ENCODE peak calls at places on chromosome 14, in four cellular contexts. A is body of pancreas, J is upper lobe of left lung, I is A549. S is an unnamed sample.

GRCh38 chr14:20873370-20874177 is 17.6 kb upstream of the RNASE3 start:
- DNase-seq in A (peak), J (peak), I (peak), S (peak)

GRCh38 chr14:97838986-97839385 is 1041.8 kb downstream of the VRK1 start:
- DNase-seq in A (no peak), J (no peak), I (no peak), S (no peak)

GRCh38 chr14:36129181-36129580 is 47.3 kb downstream of the PTCSC3 start:
- DNase-seq in A (no peak), J (no peak), I (no peak), S (no peak)

GRCh38 chr14:61321385-61322010 is at the start of gene PRKCH:
- DNase-seq in A (peak), J (peak), I (peak), S (peak)

GRCh38 chr14:78401866-78402265 is 231.7 kb downstream of the NRXN3 start:
- DNase-seq in A (no peak), J (no peak), I (no peak), S (no peak)

GRCh38 chr14:78202976-78203375 is 32.8 kb downstream of the NRXN3 start:
- DNase-seq in A (no peak), J (no peak), I (no peak), S (no peak)

GRCh38 chr14:102848830-102849521 is 71.7 kb downstream of the TRAF3 start:
- DNase-seq in A (no peak), J (no peak), I (no peak), S (no peak)

GRCh38 chr14:35403397-35404245 is 928 bp downstream of the NFKBIA start:
- DNase-seq in A (peak), J (peak), I (peak), S (peak)

GRCh38 chr14:104262515-104263514 is 124.4 kb downstream of the KIF26A start:
- DNase-seq in A (peak), J (peak), I (no peak), S (no peak)

GRCh38 chr14:43535231-43535838 is 971.7 kb downstream of the FSCB start:
- DNase-seq in A (no peak), J (no peak), I (no peak), S (no peak)

GRCh38 chr14:37709419-37710195 is 114.2 kb downstream of the TTC6 start:
- DNase-seq in A (no peak), J (no peak), I (no peak), S (no peak)

GRCh38 chr14:105852378-105853088 is 326.1 kb downstream of the TMEM121 start:
- DNase-seq in A (peak), J (no peak), I (no peak), S (no peak)

GRCh38 chr14:105849933-105850626 is 323.7 kb downstream of the TMEM121 start:
- DNase-seq in A (peak), J (peak), I (no peak), S (no peak)

GRCh38 chr14:105851716-105852377 is 325.5 kb downstream of the TMEM121 start:
- DNase-seq in A (peak), J (peak), I (no peak), S (no peak)

GRCh38 chr14:105853089-105853906 is 326.9 kb downstream of the TMEM121 start:
- DNase-seq in A (peak), J (peak), I (no peak), S (no peak)

DNA sequence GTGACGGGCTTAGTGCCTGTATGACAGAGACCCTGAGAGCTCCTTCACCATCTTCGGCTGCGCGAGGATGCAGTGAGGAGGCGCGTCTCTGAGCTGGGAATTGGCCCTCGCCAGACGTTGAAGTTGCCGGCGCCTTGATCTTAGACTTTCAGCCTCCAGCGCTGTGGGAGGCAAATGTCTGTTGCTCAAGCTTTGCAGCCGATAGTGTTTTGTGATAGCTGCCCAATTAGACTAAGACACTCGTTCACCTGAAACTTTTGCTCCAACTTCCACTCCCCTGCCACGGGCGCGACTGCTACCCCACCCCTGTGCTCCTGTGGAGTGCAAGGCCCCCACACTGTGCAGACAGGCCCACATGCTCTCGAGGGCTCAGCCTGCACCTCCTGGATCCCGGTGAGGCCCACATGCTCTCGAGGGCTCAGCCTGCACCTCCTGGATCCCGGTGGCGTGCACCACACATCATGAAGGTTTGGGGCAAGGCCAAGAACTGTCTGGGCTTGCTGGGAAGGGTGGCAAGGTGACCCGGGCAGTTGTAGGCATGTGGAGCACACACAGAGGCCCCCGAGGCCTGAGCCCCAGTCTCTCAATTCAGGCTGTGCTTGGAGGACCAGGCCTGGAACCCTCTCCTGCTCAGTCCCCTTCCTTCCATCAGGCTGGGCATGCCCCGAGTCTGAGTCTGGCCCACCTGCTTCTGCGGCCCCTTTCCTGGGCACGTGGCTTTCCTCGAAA is 324.6 kb downstream of the TMEM121 start:
- DNase-seq in A (no peak), J (peak), I (no peak), S (no peak)
- TF ChIP-seq POLR2A in A (no peak), J (no peak), I (no peak), S (no peak)

GRCh38 chr14:75281691-75282000 is 3.0 kb downstream of the FOS start:
- DNase-seq in A (no peak), J (no peak), I (no peak), S (no peak)

GRCh38 chr14:75283884-75284563 is 5.4 kb downstream of the FOS start:
- DNase-seq in A (peak), J (peak), I (no peak), S (peak)

GRCh38 chr14:75282166-75282547 is 3.5 kb downstream of the FOS start:
- DNase-seq in A (no peak), J (no peak), I (no peak), S (peak)

GRCh38 chr14:75285331-75285730 is 6.7 kb downstream of the FOS start:
- DNase-seq in A (no peak), J (no peak), I (no peak), S (no peak)

DNA sequence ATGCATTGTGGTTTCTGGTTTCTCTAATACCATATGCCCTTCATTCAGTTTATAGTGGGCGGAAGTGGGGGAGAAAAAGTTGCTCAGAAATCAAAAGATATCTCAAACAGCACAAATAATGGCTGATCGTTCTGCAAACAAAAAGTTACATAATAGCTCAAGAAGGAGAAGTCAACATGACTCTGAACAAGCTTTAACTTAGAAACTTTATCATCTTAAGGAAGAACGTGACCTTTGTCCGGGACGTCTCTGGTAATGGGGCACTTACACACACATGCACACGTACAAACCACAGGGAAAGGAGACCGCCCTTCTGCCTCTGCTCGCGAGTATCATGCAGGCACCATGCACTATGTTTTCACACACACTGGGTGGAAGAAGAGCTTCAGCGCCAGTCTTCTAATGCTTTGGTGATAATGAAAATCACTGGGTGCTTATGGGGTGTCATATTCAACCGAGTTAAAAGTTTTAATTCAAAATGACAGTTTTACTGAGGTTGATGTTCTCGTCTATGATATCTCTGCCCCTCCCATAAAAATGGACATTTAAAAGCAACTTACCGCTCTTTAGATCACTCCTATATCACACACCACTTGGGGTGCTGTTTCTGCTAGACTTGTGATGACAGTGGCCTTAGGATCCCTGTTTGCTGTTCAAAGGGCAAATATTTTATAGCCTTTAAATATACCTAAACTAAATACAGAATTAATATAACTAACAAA is 4.7 kb downstream of the FOS start:
- DNase-seq in A (peak), J (peak), I (no peak), S (peak)
- TF ChIP-seq POLR2A in A (peak), J (no peak), I (no peak), S (no peak)

DNA sequence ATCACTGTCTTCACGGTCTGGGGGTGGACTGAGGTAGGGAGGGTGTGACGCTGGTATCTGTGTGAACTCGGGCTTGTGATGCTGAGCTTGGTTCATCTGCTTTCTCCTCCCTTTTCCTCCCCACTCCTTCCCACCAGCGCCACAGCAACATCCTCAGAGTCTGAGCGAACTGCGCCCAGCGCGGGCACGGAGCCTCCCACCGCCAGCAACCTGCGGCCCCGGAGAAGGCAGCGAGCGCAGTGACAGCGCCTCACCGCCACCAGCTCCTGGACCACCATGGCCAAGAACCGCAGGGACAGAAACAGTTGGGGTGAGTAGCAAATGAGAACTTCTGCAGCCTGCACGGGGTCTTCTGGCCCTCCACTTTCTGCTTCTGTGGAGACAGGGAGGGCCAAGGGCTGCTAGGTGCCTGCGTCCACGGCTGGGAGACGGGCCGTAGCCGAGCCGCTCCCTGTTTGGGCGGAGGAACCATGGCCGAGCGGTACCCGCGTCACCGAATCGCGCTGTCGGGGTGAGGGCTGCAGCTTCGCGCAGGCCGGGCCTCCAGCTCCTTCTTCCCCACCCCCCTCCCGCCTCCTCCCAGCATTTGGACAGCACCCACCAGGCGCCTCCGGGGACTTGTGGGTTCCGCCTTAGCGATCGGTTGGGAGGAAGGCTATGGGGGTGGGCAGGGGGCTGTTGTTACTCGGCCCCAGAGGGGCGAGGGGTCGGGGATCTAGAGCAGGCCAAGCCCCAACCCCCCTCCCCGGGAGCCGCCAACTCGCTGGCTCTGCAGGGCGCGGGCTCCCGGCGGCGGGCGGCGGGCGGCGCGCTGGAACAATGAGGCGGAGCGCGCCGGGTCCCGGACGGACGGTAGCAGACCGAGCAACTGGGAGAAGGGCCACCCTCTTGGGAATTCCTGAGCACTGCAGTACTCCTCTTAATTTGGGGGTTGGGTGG is at the start of gene ATL1:
- DNase-seq in A (peak), J (peak), I (peak), S (peak)
- TF ChIP-seq POLR2A in A (peak), J (no peak), I (peak), S (no peak)

GRCh38 chr14:54599932-54600331 is 33.0 kb downstream of the SAMD4A start:
- DNase-seq in A (no peak), J (no peak), I (no peak), S (no peak)
- TF ChIP-seq POLR2A in A (no peak), J (no peak), I (no peak), S (no peak)

DNA sequence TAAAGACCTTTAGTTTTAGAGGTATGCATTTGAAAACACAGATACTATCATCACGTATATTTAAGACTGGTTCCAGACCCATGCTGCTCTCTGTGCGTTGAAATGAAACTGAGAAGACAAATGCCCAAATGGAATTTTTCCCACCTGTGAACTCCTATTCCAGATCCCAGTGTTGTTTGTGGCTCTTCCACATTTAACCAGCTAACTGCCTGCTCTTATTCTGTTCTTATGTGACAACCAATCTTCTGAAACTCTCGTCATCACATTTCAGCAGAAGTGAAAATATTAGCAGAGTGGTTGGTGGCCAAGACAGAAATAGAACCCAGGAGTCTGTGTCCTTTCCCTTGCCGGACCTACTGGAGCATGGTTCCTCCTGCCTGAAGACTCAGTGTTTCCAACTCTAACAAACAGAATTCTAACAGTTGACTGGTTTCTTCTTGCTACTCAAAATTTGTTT is 460.2 kb downstream of the RAD51B start:
- DNase-seq in A (no peak), J (no peak), I (no peak), S (no peak)
- TF ChIP-seq POLR2A in A (no peak), J (no peak), I (no peak), S (no peak)

GRCh38 chr14:75832621-75833297 is 149.0 kb downstream of the TGFB3 start:
- DNase-seq in A (peak), J (no peak), I (no peak), S (peak)

GRCh38 chr14:75831971-75832370 is 149.8 kb downstream of the TGFB3 start:
- DNase-seq in A (peak), J (peak), I (no peak), S (no peak)

GRCh38 chr14:75835156-75836141 is 146.3 kb downstream of the TGFB3 start:
- DNase-seq in A (no peak), J (no peak), I (no peak), S (no peak)

GRCh38 chr14:75831455-75831854 is 150.3 kb downstream of the TGFB3 start:
- DNase-seq in A (peak), J (peak), I (no peak), S (no peak)

DNA sequence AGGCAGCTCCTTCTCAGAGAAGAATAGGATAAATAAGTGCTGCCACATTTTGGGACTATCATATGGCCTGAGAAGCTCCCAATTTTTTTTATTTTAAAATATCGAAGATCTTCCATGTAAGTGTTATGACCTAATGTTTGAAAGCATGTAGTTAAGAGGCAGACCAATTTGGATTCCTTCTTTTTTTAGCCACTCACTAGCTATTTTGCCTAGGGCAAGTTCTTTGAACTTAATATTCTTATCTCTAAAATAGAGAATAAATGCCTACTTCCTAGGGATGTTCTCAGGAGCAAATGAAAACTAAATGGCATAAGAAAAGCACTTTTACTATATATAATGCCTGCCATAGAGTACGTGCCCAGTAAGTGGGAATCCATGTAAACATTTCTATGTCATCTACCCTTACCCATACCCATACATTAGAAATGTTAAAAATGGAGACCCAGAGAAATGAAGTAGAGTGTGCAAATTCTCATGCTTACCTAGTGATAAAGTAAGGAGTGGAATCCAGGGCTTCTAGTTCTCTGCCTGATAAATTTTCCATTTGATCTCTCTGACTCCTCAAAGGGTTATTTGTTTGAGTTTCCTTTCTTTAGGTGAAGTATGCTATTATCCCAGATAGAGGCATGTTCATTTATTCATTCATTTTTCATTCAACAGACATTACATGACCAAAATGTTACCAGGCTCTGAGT is 148.3 kb downstream of the TGFB3 start:
- DNase-seq in A (no peak), J (no peak), I (no peak), S (no peak)
- TF ChIP-seq POLR2A in A (no peak), J (no peak), I (no peak), S (no peak)

GRCh38 chr14:99976021-99976420 is 89.2 kb upstream of the EVL start:
- DNase-seq in A (no peak), J (no peak), I (no peak), S (no peak)

GRCh38 chr14:99972748-99973466 is 92.3 kb upstream of the EVL start:
- DNase-seq in A (no peak), J (no peak), I (no peak), S (no peak)

GRCh38 chr14:99980299-99980698 is 84.9 kb upstream of the EVL start:
- DNase-seq in A (peak), J (no peak), I (no peak), S (no peak)

GRCh38 chr14:99975190-99975589 is 90.0 kb upstream of the EVL start:
- DNase-seq in A (no peak), J (no peak), I (no peak), S (no peak)

GRCh38 chr14:99976681-99977080 is 88.5 kb upstream of the EVL start:
- DNase-seq in A (no peak), J (no peak), I (no peak), S (no peak)
- TF ChIP-seq POLR2A in A (no peak), J (no peak), I (no peak), S (no peak)

GRCh38 chr14:70906785-70907171 is 481 bp upstream of the PCNX1 start:
- DNase-seq in A (no peak), J (no peak), I (no peak), S (no peak)

GRCh38 chr14:70905316-70905715 is 1.9 kb upstream of the PCNX1 start:
- DNase-seq in A (no peak), J (no peak), I (no peak), S (no peak)

GRCh38 chr14:70907996-70908917 is 998 bp downstream of the PCNX1 start:
- DNase-seq in A (peak), J (peak), I (peak), S (peak)

GRCh38 chr14:70908918-70909641 is 1.8 kb downstream of the PCNX1 start:
- DNase-seq in A (no peak), J (no peak), I (no peak), S (no peak)

GRCh38 chr14:70907172-70907995 is at the start of gene PCNX1:
- DNase-seq in A (peak), J (peak), I (peak), S (peak)
- TF ChIP-seq POLR2A in A (peak), J (no peak), I (peak), S (no peak)